ENCODE peak calls at places on chromosomes 13 and 19, in seven cellular contexts. S is SK-N-SH, M is HCT116, R is GM12878, T is HepG2, C is K562, Z is H1. B is an unnamed sample.

GRCh38 chr13:32659736-32660135 is 73.5 kb downstream of the PDS5B start:
- DNase-seq in S (no peak), M (no peak), R (no peak), T (no peak), C (no peak), Z (no peak), B (no peak)

GRCh38 chr13:74062933-74063332 is 71.3 kb downstream of the KLF12 start:
- DNase-seq in S (no peak), M (no peak), R (peak), T (no peak), C (no peak), Z (no peak), B (no peak)

GRCh38 chr19:48489608-48490216 is 20.5 kb downstream of the CYTH2 start:
- DNase-seq in S (peak), M (peak), R (no peak), T (peak), C (peak), Z (peak), B (peak)

GRCh38 chr19:4379383-4380253 is 20.7 kb downstream of the SH3GL1 start:
- DNase-seq in S (peak), M (no peak), R (peak), T (no peak), C (no peak), Z (no peak), B (peak)

GRCh38 chr13:48093588-48093987 is 1.3 kb downstream of the MED4 start:
- DNase-seq in S (no peak), M (no peak), R (no peak), T (no peak), C (peak), Z (no peak), B (no peak)

GRCh38 chr13:39951301-39951700 is 295.8 kb downstream of the COG6 start:
- DNase-seq in S (no peak), M (no peak), R (no peak), T (no peak), C (no peak), Z (no peak), B (no peak)

GRCh38 chr19:277581-278165 is 13.5 kb downstream of the PLPP2 start:
- DNase-seq in S (peak), M (no peak), R (no peak), T (no peak), C (peak), Z (peak), B (peak)

GRCh38 chr19:44848036-44848804 is 2.1 kb downstream of the NECTIN2 start:
- DNase-seq in S (peak), M (no peak), R (no peak), T (no peak), C (peak), Z (peak), B (no peak)

GRCh38 chr13:50068508-50068907 is 53.3 kb downstream of the KCNRG start:
- DNase-seq in S (no peak), M (no peak), R (no peak), T (no peak), C (no peak), Z (no peak), B (no peak)

GRCh38 chr19:50967924-50968708 is 1.3 kb downstream of the KLK6 start:
- DNase-seq in S (no peak), M (no peak), R (no peak), T (no peak), C (no peak), Z (no peak), B (no peak)
- TF ChIP-seq JUND in S (no peak), M (no peak), R (no peak), T (no peak), C (no peak), Z (no peak), B (no peak)

GRCh38 chr13:36130542-36131214 is 504 bp downstream of the DCLK1 start:
- DNase-seq in S (peak), M (no peak), R (no peak), T (no peak), C (no peak), Z (peak), B (no peak)
- TF ChIP-seq JUND in S (no peak), M (no peak), R (no peak), T (no peak), C (no peak), Z (no peak), B (no peak)

DNA sequence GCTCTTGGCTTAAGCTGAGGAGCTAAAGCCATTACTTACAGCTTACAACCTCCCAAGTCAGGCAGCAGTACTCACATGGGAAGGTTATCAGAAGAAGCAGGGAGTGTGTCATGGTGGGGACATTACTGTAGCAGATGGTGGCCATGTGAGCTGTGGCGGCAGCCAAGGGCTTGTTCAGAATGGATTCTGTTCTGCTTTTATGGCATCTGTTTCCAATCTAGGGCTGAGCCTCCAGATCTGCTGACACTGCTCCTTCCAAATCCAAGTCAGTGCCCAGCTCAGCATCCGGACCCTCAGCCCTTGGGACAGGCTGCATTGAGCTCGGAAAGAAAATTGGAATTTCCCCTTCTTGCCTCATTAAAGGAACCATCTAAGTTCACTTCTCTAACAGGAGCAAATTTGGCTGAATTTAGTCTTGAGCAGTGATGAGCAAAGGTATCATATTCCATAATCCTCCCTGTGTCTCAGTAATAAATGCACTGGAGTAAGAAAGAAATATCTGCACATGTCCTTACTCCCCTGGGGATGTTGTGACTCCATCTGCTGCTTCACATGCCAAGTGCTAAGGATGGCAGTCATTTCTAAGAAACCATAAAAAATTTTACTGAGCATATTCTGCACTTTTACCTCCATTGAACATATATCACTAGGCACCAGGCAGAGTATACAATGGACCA is 73.9 kb downstream of the KCTD12 start:
- DNase-seq in S (peak), M (no peak), R (no peak), T (no peak), C (no peak), Z (no peak), B (no peak)
- TF ChIP-seq JUND in S (no peak), M (no peak), R (no peak), T (no peak), C (no peak), Z (no peak), B (no peak)

GRCh38 chr13:103161476-103161875 is 95.3 kb upstream of the SLC10A2 start:
- DNase-seq in S (no peak), M (no peak), R (no peak), T (no peak), C (no peak), Z (no peak), B (no peak)

GRCh38 chr13:103156346-103156998 is 90.3 kb upstream of the SLC10A2 start:
- DNase-seq in S (no peak), M (no peak), R (no peak), T (no peak), C (no peak), Z (no peak), B (no peak)

GRCh38 chr13:103157034-103157433 is 90.8 kb upstream of the SLC10A2 start:
- DNase-seq in S (no peak), M (no peak), R (no peak), T (no peak), C (no peak), Z (no peak), B (no peak)

DNA sequence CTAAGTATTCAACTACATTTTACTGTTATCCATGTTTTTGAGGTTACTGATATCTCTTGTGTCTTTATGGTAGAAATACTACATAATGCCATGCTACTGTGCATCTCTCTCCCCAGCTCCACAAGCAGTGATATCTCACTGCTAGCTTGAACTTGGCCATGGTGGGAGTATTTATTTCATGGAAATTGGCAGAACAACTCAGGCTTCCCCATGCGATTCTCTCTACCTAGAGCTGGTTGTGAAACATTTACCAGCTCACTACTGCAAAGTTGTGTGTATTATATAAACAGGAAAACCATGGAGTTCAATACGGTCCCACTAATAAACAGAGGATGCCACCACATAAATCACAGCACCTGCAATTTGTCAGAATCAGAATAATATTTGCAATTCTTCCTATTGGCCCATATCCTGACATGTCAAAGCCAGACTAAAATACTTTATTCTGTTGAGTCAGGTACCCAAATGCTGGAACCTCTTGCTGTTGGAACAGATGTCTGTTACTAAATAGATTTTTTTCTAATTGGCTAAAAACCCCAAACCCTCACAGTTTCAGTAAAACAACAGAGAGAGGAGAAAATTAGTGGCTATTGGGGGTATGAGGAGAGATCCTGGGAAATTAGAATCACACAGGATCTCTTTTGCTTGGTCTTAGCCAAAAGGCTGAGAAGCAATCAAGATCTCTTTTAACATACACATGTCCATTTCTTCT is 91.4 kb upstream of the SLC10A2 start:
- DNase-seq in S (no peak), M (no peak), R (no peak), T (no peak), C (no peak), Z (no peak), B (no peak)
- TF ChIP-seq JUND in S (no peak), M (no peak), R (no peak), T (no peak), C (no peak), Z (no peak), B (no peak)

GRCh38 chr19:42116308-42117075 is 15.8 kb downstream of the POU2F2 start:
- DNase-seq in S (no peak), M (no peak), R (no peak), T (no peak), C (no peak), Z (no peak), B (no peak)

GRCh38 chr19:42113641-42114348 is 18.5 kb downstream of the POU2F2 start:
- DNase-seq in S (no peak), M (peak), R (peak), T (peak), C (no peak), Z (no peak), B (no peak)

GRCh38 chr19:42115705-42116104 is 16.5 kb downstream of the POU2F2 start:
- DNase-seq in S (no peak), M (no peak), R (no peak), T (no peak), C (no peak), Z (no peak), B (no peak)

GRCh38 chr19:42114412-42114811 is 17.8 kb downstream of the POU2F2 start:
- DNase-seq in S (no peak), M (no peak), R (peak), T (no peak), C (no peak), Z (no peak), B (no peak)

DNA sequence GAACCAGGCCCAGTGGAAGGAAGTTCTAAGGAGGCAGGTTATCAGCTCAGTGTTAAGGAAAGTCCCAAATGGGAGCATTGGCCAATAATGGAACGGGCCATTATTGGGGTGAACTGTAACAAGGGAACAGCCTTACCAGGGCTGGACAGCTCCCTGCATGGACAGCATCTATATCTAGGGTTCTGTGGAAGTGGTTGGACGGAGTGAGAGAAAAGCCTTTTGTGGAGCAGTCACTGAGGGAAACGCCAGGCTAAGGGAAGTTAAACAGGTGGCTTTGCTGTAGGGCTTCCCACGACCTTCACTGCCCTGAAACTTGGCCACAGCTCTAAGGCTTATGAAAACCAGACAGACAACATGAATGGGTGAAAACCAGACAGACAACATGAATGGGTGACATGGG is 17.0 kb downstream of the POU2F2 start:
- DNase-seq in S (no peak), M (no peak), R (no peak), T (no peak), C (no peak), Z (no peak), B (no peak)
- TF ChIP-seq JUND in S (no peak), M (no peak), R (no peak), T (no peak), C (no peak), Z (no peak), B (no peak)

GRCh38 chr13:35548790-35549189 is 72.3 kb upstream of the MAB21L1 start:
- DNase-seq in S (no peak), M (no peak), R (no peak), T (no peak), C (no peak), Z (no peak), B (no peak)

GRCh38 chr13:35552172-35552844 is 75.8 kb upstream of the MAB21L1 start:
- DNase-seq in S (no peak), M (no peak), R (no peak), T (no peak), C (no peak), Z (no peak), B (no peak)

GRCh38 chr13:35554972-35555623 is 78.6 kb upstream of the MAB21L1 start:
- DNase-seq in S (no peak), M (no peak), R (no peak), T (no peak), C (no peak), Z (no peak), B (no peak)

DNA sequence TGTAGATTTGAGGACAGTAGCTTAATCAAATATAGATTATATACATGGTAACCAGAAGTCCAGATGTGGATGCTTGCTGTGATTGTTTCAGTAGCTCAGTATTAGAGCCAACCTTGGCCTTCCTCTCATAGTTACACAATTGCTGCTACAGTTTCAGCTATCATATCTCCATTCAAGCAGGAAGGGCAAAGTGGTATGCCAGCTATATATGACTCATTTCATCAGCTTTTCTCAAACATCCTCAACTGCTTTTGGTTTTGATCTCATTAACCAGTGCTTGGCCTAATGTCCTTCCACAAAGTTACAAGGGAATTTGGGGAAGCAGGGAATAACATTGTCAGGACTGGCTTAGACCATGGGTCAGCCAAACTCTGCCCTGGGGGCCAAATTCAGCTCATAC is 73.0 kb upstream of the MAB21L1 start:
- DNase-seq in S (no peak), M (no peak), R (peak), T (peak), C (no peak), Z (no peak), B (no peak)
- TF ChIP-seq JUND in S (peak), M (no peak), R (no peak), T (no peak), C (no peak), Z (no peak), B (no peak)

DNA sequence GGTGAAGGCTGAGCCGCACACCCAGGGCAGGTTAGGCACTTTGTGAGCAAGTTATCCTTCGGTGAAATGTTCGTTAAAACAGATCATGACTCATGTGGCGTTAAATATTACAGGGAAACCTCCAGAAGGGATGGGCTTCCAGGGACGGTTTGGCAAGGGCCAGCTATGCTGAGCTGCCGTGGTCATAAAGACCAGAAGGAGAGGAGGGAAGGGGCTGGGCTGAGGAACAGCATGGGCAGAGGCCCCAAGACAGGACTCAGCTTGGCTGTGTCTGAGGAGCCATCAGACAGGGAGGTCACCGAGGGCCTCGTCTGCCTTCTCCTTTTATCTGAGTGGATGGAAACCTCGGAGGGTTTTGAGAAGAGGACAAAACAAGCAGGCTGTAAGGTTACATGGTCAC is 47.5 kb downstream of the ATP11A start:
- DNase-seq in S (no peak), M (no peak), R (no peak), T (no peak), C (no peak), Z (no peak), B (no peak)
- TF ChIP-seq JUND in S (no peak), M (no peak), R (no peak), T (no peak), C (no peak), Z (no peak), B (no peak)

GRCh38 chr19:16373989-16374388 is 49.4 kb downstream of the KLF2 start:
- DNase-seq in S (no peak), M (no peak), R (no peak), T (no peak), C (no peak), Z (no peak), B (no peak)
- TF ChIP-seq JUND in S (no peak), M (no peak), R (no peak), T (no peak), C (no peak), Z (no peak), B (no peak)

GRCh38 chr19:52566588-52566987 is 3.5 kb upstream of the ZNF701 start:
- DNase-seq in S (no peak), M (no peak), R (no peak), T (no peak), C (peak), Z (no peak), B (peak)
- TF ChIP-seq JUND in S (no peak), M (no peak), R (no peak), T (no peak), C (peak), Z (no peak), B (no peak)

DNA sequence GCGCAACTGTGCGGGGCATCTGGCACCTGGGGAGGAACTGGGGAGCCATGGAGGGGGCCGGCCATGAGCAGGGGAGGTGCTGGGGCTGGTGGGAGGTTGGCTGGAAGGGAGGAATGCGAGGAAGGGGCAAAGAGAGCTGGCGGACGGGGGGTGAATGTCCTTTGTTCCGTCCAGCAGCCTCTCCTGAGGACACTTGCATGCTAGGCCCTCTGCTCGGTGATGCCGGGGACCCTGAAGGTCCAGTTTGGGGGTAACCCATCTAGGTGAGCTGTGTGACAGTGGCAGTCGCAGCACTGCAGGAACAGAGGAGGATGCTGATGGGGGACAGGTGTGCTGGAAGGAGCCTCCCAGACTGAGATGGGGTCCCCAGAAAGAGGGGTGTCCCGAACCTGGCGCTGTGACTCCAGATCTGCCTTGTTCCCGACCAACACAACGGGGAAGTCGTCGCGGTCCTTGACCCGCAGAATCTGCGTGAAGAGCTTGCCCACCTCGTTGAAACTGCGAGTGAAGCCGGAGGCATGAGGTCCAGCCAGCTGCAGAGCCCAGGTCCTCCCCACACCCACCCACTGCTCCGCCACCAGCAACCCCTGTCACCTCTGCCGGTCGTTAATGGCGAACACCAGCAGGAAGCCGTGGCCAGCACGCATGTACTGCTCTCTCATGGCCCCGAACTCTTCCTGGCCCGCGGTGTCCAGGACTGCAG is 3.6 kb downstream of the RRAS start:
- DNase-seq in S (no peak), M (no peak), R (no peak), T (no peak), C (no peak), Z (no peak), B (no peak)
- TF ChIP-seq JUND in S (no peak), M (no peak), R (no peak), T (no peak), C (no peak), Z (no peak), B (no peak)